ENCODE peak calls at places on chromosome 3, in five cellular contexts. Y is tibial artery, K is sigmoid colon, G is cardiac muscle cell, S is pancreas. D is an unnamed sample.

GRCh38 chr3:107969994-107970896 is 120.6 kb downstream of the CD47 start:
- DNase-seq in K (no peak), Y (no peak), G (peak), S (peak), D (no peak)

GRCh38 chr3:73503781-73504180 is 121.0 kb downstream of the PDZRN3 start:
- DNase-seq in S (no peak), G (no peak), K (no peak), Y (no peak), D (no peak)

GRCh38 chr3:24088782-24089181 is 143.7 kb downstream of the NR1D2 start:
- DNase-seq in S (no peak), K (no peak), G (peak), Y (no peak), D (no peak)

GRCh38 chr3:23580337-23580736 is 225.4 kb upstream of the UBE2E1 start:
- DNase-seq in S (no peak), Y (no peak), K (no peak), G (peak), D (no peak)

GRCh38 chr3:58585005-58585786 is 8.0 kb upstream of the FAM107A start:
- DNase-seq in K (peak), Y (peak), G (peak), S (peak), D (no peak)

GRCh38 chr3:99410789-99411311 is 227.5 kb upstream of the COL8A1 start:
- DNase-seq in Y (no peak), G (peak), K (no peak), S (no peak), D (peak)

GRCh38 chr3:23761440-23761896 is 44.3 kb upstream of the UBE2E1 start:
- DNase-seq in K (no peak), Y (no peak), S (no peak), G (peak), D (no peak)

GRCh38 chr3:71536376-71536965 is 47.1 kb downstream of the FOXP1 start:
- DNase-seq in Y (no peak), G (peak), S (no peak), K (no peak), D (peak)

GRCh38 chr3:12658593-12659058 is 5.3 kb downstream of the RAF1 start:
- DNase-seq in K (no peak), Y (no peak), S (no peak), G (peak), D (peak)

GRCh38 chr3:170180107-170180951 is 1.2 kb downstream of the PHC3 start:
- DNase-seq in G (peak), K (no peak), Y (no peak), S (no peak), D (no peak)

DNA sequence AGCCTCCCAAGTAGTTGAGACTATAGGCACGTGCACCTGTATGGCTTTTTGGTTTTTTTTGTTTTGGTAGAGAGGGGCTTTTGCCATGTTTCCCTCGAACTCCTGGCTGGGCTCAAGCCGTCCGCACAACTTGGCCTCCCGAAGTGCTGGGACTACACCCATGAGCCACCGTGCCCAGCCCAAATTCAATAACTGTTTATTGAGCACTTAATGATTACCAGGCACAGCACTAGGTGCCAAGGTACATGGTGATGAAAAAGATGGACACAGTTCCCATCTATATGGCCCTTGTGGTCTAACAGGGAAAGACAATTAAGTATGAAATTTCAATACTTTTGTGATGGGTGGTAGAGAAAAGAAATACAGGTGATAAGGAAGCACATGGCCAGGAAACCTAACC is 35.8 kb upstream of the ZNF148 start:
- DNase-seq in Y (no peak), G (no peak), S (no peak), K (no peak), D (no peak)
- TF ChIP-seq CTCF in Y (no peak), G (no peak), S (no peak), K (no peak), D (no peak)

GRCh38 chr3:4271834-4272233 is 31.3 kb upstream of the SETMAR start:
- DNase-seq in Y (no peak), G (peak), K (no peak), S (no peak), D (peak)
- TF ChIP-seq CTCF in Y (peak), G (no peak), K (peak), S (no peak), D (peak)

DNA sequence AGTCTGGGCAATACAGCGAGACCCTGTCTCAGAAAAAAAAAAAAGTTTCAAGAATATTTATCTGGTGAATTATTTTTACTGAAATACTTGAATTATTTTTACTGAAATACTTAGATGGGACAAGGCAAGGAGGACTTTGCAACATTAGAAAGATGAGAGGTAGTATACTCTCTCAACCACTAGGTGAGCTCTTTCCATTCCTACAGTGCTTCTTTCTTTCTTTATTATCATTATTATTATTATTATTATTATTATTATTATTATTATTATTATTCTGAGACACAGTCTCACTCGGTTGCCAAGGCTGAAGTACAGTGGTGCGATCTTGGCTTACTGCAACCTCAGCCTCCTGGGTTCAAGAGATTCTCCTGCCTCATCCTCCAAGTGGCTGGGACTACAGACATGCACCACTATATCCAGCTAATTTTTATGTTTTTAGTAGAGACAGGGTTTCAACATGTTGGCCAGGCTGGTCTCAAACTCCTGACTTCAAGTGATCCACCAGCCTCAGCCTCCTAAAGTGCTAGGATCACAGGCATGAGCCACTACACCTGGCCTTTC is 468.8 kb downstream of the MAGI1 start:
- DNase-seq in K (no peak), G (no peak), S (no peak), Y (no peak), D (no peak)
- TF ChIP-seq CTCF in K (no peak), G (peak), S (no peak), Y (no peak), D (no peak)

GRCh38 chr3:171643033-171643432 is 167.2 kb downstream of the PLD1 start:
- DNase-seq in K (no peak), S (no peak), Y (no peak), G (no peak), D (no peak)

GRCh38 chr3:171644681-171645080 is 165.6 kb downstream of the PLD1 start:
- DNase-seq in K (no peak), S (no peak), G (no peak), Y (no peak), D (no peak)

GRCh38 chr3:171646357-171647133 is 163.7 kb downstream of the PLD1 start:
- DNase-seq in S (no peak), Y (no peak), K (no peak), G (peak), D (peak)

GRCh38 chr3:171640520-171641412 is 169.5 kb downstream of the PLD1 start:
- DNase-seq in S (no peak), G (peak), Y (no peak), K (no peak), D (no peak)
- TF ChIP-seq CTCF in S (no peak), G (peak), Y (no peak), K (no peak), D (peak)

GRCh38 chr3:125679258-125679657 is 84.0 kb upstream of the OSBPL11 start:
- DNase-seq in K (no peak), Y (no peak), S (no peak), G (no peak), D (no peak)
- TF ChIP-seq CTCF in K (no peak), Y (no peak), S (no peak), G (no peak), D (no peak)

GRCh38 chr3:195194559-195195161 is 76.3 kb downstream of the XXYLT1 start:
- DNase-seq in Y (no peak), S (no peak), K (peak), G (no peak), D (no peak)

GRCh38 chr3:195197764-195198423 is 73.1 kb downstream of the XXYLT1 start:
- DNase-seq in S (no peak), Y (no peak), G (peak), K (peak), D (no peak)

GRCh38 chr3:195196266-195196665 is 74.7 kb downstream of the XXYLT1 start:
- DNase-seq in K (peak), S (no peak), Y (no peak), G (peak), D (no peak)

GRCh38 chr3:195198424-195199346 is 72.3 kb downstream of the XXYLT1 start:
- DNase-seq in Y (no peak), S (no peak), K (peak), G (no peak), D (no peak)

GRCh38 chr3:195195321-195196209 is 75.4 kb downstream of the XXYLT1 start:
- DNase-seq in K (peak), G (no peak), Y (no peak), S (no peak), D (no peak)
- TF ChIP-seq CTCF in K (no peak), G (no peak), Y (no peak), S (no peak), D (peak)

GRCh38 chr3:63192248-63192647 is 85.9 kb upstream of the SYNPR start:
- DNase-seq in S (peak), Y (no peak), G (no peak), K (no peak), D (no peak)

GRCh38 chr3:63199606-63200005 is 78.5 kb upstream of the SYNPR start:
- DNase-seq in K (no peak), S (no peak), Y (no peak), G (no peak), D (no peak)

GRCh38 chr3:63193647-63194046 is 84.5 kb upstream of the SYNPR start:
- DNase-seq in G (peak), K (no peak), Y (no peak), S (no peak), D (peak)
- TF ChIP-seq CTCF in G (peak), K (peak), Y (peak), S (no peak), D (peak)

GRCh38 chr3:192915306-192915705 is 2.4 kb downstream of the MB21D2 start:
- DNase-seq in G (peak), Y (no peak), K (no peak), S (no peak), D (peak)
- TF ChIP-seq CTCF in G (peak), Y (no peak), K (no peak), S (no peak), D (peak)

DNA sequence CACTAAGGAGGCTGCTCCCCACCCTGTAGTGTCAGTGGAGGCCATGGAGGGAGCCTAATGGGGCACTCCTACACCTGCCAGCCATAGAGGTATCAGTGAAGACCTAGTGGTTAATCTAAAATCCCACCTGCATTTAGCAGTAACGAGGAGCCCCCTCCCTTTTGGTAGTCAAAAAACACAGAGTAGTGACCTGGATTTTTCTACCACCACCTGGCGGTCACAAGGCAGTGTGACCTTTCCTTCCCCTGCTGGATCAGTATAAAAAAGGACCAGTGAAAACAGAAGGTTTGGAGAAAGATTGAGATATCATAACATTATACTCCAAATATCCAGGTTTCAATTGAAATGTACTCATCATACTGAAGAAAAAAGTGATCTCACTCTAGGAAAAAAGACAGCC is 241.2 kb downstream of the PYDC2 start:
- DNase-seq in K (no peak), G (no peak), S (no peak), Y (no peak), D (no peak)
- TF ChIP-seq CTCF in K (no peak), G (no peak), S (no peak), Y (no peak), D (no peak)

GRCh38 chr3:39260957-39261356 is 18.9 kb downstream of the CX3CR1 start:
- DNase-seq in Y (peak), K (peak), S (no peak), G (peak), D (peak)
- TF ChIP-seq CTCF in Y (peak), K (peak), S (peak), G (peak), D (peak)